ENCODE peak calls at places on chromosomes 1 and 21, in seven cellular contexts. Z, U, M, S, Y, G and K are unnamed samples.

GRCh38 chr1:12519708-12520364 is 98.2 kb downstream of the DHRS3 start:
- DNase-seq in G (no peak), Y (no peak), Z (no peak), S (no peak), U (no peak), M (no peak), K (no peak)

GRCh38 chr21:29245104-29245643 is 53.5 kb upstream of the BACH1 start:
- DNase-seq in Y (no peak), Z (no peak), G (no peak), U (no peak), M (no peak), S (no peak), K (no peak)

GRCh38 chr1:24186993-24187790 is at the start of gene IFNLR1:
- DNase-seq in S (peak), Z (peak), G (peak), U (peak), M (peak), Y (no peak), K (no peak)

GRCh38 chr1:229756666-229757065 is 130.6 kb downstream of the URB2 start:
- DNase-seq in S (no peak), Z (no peak), M (no peak), G (peak), Y (no peak), U (no peak), K (no peak)

GRCh38 chr1:27603320-27603961 is 503 bp downstream of the AHDC1 start:
- DNase-seq in U (peak), S (no peak), M (peak), Y (no peak), Z (peak), G (peak), K (no peak)

GRCh38 chr1:62444701-62445100 is 7.9 kb downstream of the USP1 start:
- DNase-seq in S (no peak), G (no peak), Y (no peak), U (no peak), M (no peak), Z (no peak), K (no peak)

GRCh38 chr1:50531601-50532000 is 108.4 kb upstream of the DMRTA2 start:
- DNase-seq in M (no peak), U (no peak), S (no peak), Z (no peak), G (no peak), Y (no peak), K (no peak)

GRCh38 chr1:162660598-162660997 is 28.3 kb downstream of the DDR2 start:
- DNase-seq in S (no peak), Z (no peak), Y (no peak), G (no peak), M (no peak), U (no peak), K (no peak)

GRCh38 chr1:57576750-57577149 is 152.9 kb upstream of the DAB1 start:
- DNase-seq in Z (no peak), M (no peak), S (no peak), G (no peak), U (no peak), Y (no peak), K (no peak)

GRCh38 chr21:35578350-35578782 is 482.0 kb downstream of the SETD4 start:
- DNase-seq in Y (no peak), M (no peak), S (no peak), Z (no peak), G (no peak), U (no peak), K (peak)

GRCh38 chr1:84174051-84174556 is 30.0 kb downstream of the PRKACB start:
- DNase-seq in G (no peak), Y (no peak), U (no peak), S (peak), Z (no peak), M (no peak), K (peak)

GRCh38 chr1:19450811-19451564 is 34.4 kb downstream of the CAPZB start:
- DNase-seq in Z (no peak), M (peak), U (no peak), S (peak), Y (no peak), G (no peak), K (peak)

GRCh38 chr1:53807916-53808315 is 30.2 kb downstream of the NDC1 start:
- DNase-seq in G (no peak), U (no peak), Y (no peak), Z (no peak), S (no peak), M (no peak), K (no peak)

GRCh38 chr1:33516428-33516827 is 44.0 kb downstream of the ZSCAN20 start:
- DNase-seq in S (no peak), Y (no peak), U (no peak), Z (no peak), G (no peak), M (no peak), K (no peak)

GRCh38 chr1:63046539-63046938 is 262.6 kb downstream of the ATG4C start:
- DNase-seq in Z (no peak), Y (no peak), S (no peak), M (no peak), U (no peak), G (no peak), K (no peak)

GRCh38 chr1:218585565-218586184 is 240.5 kb downstream of the TGFB2 start:
- DNase-seq in Z (no peak), S (peak), U (no peak), M (no peak), G (no peak), Y (no peak), K (peak)

GRCh38 chr1:5976231-5976630 is 16.0 kb downstream of the NPHP4 start:
- DNase-seq in M (no peak), Y (no peak), Z (peak), S (no peak), U (no peak), G (no peak), K (no peak)

GRCh38 chr1:158819461-158820443 is 11.4 kb upstream of the MNDA start:
- DNase-seq in Y (peak), U (peak), G (peak), Z (no peak), S (no peak), M (no peak), K (no peak)
- H3K27ac ChIP-seq in Y (peak), U (no peak), G (peak), Z (no peak), S (no peak), M (no peak), K (no peak)

GRCh38 chr1:2247760-2248126 is 19.6 kb downstream of the SKI start:
- DNase-seq in Y (no peak), G (no peak), M (no peak), U (no peak), S (no peak), Z (no peak), K (no peak)
- H3K27ac ChIP-seq in Y (no peak), G (no peak), M (no peak), U (no peak), S (no peak), Z (no peak), K (no peak)

GRCh38 chr1:10530756-10531155 is 56.0 kb downstream of the PEX14 start:
- DNase-seq in Y (no peak), Z (no peak), M (no peak), G (no peak), S (no peak), U (no peak), K (no peak)

GRCh38 chr1:10530281-10530740 is 55.6 kb downstream of the PEX14 start:
- DNase-seq in U (no peak), S (no peak), G (no peak), Z (peak), M (peak), Y (no peak), K (no peak)

GRCh38 chr1:10529096-10529495 is 54.3 kb downstream of the PEX14 start:
- DNase-seq in Z (no peak), Y (no peak), M (no peak), G (no peak), U (no peak), S (no peak), K (no peak)

GRCh38 chr1:10529772-10530171 is 55.0 kb downstream of the PEX14 start:
- DNase-seq in Z (no peak), S (no peak), G (no peak), U (no peak), M (no peak), Y (no peak), K (no peak)

DNA sequence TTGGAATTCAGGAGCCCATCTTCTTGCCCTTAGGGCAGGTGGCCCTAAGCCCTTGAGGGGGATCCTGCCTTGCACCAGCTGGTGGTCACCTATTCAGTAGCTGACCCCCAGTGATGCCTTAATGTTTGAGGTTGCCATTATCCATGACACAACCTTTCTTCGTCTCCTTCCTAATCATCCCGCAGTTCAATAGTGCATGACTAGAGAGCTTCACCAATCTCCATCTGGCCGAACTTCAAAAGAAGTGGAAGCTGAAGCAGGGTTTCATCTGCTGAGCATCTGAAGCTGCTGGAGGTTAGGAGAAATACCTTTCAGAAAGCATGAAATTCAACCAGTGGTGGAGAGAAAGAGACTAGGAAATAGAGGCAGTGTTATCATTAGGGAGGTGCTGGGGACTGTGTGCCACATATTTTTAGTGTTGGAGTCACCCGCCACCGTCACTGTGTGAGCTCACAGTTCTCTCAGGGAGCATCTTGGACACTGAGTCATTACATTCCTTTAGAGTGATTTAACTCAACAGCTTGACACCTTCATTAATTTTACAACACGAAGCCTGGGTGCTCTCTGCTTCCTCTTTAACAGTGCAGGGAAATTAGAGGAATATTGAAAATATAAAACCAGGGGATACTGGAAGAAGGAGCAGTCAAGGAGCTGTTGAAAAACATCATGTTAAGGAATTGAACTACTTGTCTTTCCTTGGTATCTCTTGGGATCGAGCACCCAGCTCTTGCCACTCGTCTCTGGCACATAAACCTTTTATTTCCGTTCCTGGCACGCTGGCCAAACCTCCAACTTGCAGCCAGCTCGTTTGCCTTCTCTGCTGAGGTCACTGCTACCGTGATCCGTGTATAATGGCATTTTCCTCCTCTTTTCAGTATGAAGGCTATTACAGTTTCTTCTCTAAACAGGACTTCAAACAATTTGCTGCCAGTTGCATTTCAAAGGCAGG is 53.6 kb downstream of the PEX14 start:
- DNase-seq in G (no peak), U (no peak), Y (no peak), Z (peak), M (no peak), S (peak), K (peak)
- H3K27ac ChIP-seq in G (no peak), U (no peak), Y (no peak), Z (peak), M (no peak), S (peak), K (peak)

DNA sequence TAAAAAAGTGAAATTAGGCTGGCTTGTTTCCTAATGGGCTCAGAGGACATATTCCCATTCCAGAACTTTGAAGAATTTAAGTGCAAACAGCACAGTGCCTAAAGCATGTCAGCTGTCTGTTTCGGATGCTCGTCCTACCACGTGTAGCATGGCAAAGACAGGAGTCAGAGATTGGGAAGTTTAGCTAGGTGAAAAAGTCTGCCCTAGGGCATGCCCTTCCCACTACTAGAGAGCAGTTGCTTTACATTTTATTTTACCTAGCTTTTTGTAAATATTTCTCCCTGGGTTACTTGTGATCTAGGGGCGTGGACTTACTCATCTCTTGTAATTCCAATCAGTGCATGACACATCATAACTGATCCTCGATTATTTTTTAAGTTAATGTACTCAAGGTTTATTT is 111.1 kb downstream of the LMO4 start:
- DNase-seq in Z (no peak), Y (no peak), U (no peak), S (no peak), M (no peak), G (no peak), K (no peak)
- H3K27ac ChIP-seq in Z (no peak), Y (no peak), U (no peak), S (no peak), M (no peak), G (no peak), K (no peak)

DNA sequence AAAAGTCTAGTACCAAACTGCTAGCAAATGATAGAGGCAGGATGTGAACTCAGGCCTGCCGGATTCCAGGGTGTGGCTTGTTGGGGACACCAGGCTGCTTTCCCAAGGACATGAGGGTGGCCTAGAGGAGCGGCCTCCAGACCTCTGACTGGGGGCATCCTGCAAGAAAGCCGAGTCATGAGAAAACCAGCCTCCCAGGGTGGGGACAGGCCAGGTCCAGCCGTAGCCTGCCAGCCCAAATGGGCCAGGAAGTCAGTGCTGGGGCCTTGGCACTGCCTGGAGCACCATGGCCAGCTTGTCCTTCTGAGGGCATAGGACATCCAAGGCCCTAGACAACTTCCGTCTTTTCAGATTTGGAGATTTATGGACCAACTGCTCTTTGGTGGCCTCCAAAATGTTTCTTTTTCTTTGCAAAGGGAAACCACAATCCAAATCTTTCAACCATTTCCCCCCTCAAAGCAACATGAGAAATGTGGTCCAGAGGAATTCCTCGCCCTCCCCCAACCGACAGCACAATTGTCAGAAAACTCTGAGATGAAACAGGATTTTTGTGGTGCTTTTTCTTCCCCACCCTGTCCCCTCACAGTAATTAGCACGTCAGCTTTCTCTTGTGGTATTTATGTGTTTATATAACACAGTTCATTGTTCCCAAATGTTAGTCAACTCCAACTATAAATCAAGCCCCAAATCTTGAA is 212.3 kb downstream of the KAZN start:
- DNase-seq in U (no peak), S (no peak), Z (no peak), M (no peak), Y (no peak), G (no peak), K (no peak)
- H3K27ac ChIP-seq in U (no peak), S (no peak), Z (no peak), M (no peak), Y (no peak), G (no peak), K (no peak)

GRCh38 chr1:234732671-234733390 is 122.9 kb upstream of the IRF2BP2 start:
- DNase-seq in Y (no peak), G (no peak), U (no peak), M (no peak), S (no peak), Z (no peak), K (no peak)
- H3K27ac ChIP-seq in Y (no peak), G (no peak), U (no peak), M (no peak), S (no peak), Z (no peak), K (no peak)